ENCODE peak calls at places on chromosomes 3 and 15, in eight cellular contexts. U is AG09319, A is prostate gland, Y is GM13976, Z is neural crest cell, N is WTC11, D is progenitor cell of endocrine pancreas, C is colonic mucosa. J is an unnamed sample.

GRCh38 chr3:64530434-64531049 is 157.3 kb downstream of the ADAMTS9 start:
- DNase-seq in U (no peak), A (peak), Y (peak), Z (peak), N (peak), D (peak), C (peak), J (no peak)

GRCh38 chr3:156599475-156599874 is 44.6 kb upstream of the SSR3 start:
- DNase-seq in U (no peak), A (no peak), Y (no peak), Z (no peak), N (no peak), D (no peak), C (no peak), J (no peak)

GRCh38 chr3:141845407-141846049 is 30.9 kb upstream of the ATP1B3 start:
- DNase-seq in U (no peak), A (no peak), Y (no peak), Z (no peak), N (peak), D (no peak), C (peak), J (no peak)

GRCh38 chr3:183464480-183464879 is 36.1 kb upstream of the MCF2L2 start:
- DNase-seq in U (no peak), A (no peak), Y (no peak), Z (no peak), N (no peak), D (no peak), C (peak), J (no peak)

GRCh38 chr15:39878401-39878775 is 41.7 kb downstream of the GPR176 start:
- DNase-seq in U (no peak), A (no peak), Y (no peak), Z (no peak), N (no peak), D (no peak), C (no peak), J (no peak)

GRCh38 chr15:19987389-19988048 is 554.1 kb downstream of the GOLGA6L6 start:
- DNase-seq in U (no peak), A (no peak), Y (no peak), Z (no peak), N (no peak), D (no peak), C (no peak), J (no peak)

GRCh38 chr3:150469931-150470740 is 62.0 kb downstream of the TSC22D2 start:
- DNase-seq in U (no peak), A (no peak), Y (no peak), Z (no peak), N (no peak), D (no peak), C (peak), J (no peak)

GRCh38 chr3:161096771-161097367 is 8.3 kb downstream of the B3GALNT1 start:
- DNase-seq in U (no peak), A (no peak), Y (no peak), Z (no peak), N (peak), D (no peak), C (no peak), J (no peak)

GRCh38 chr3:149247929-149248691 is 26.5 kb upstream of the CP start:
- DNase-seq in U (no peak), A (no peak), Y (no peak), Z (no peak), N (no peak), D (no peak), C (no peak), J (no peak)

GRCh38 chr3:106530367-106530766 is 661.6 kb upstream of the CBLB start:
- DNase-seq in U (no peak), A (no peak), Y (no peak), Z (no peak), N (no peak), D (no peak), C (no peak), J (no peak)

GRCh38 chr15:25850154-25851111 is 12.7 kb downstream of the ATP10A start:
- DNase-seq in U (no peak), A (peak), Y (peak), Z (no peak), N (peak), D (peak), C (peak), J (no peak)

GRCh38 chr3:10983219-10983916 is 9.2 kb upstream of the SLC6A1 start:
- DNase-seq in U (no peak), A (peak), Y (peak), Z (peak), N (peak), D (peak), C (peak), J (peak)

GRCh38 chr3:127764301-127764700 is 58.0 kb downstream of the MGLL start:
- DNase-seq in U (no peak), A (no peak), Y (no peak), Z (no peak), N (no peak), D (no peak), C (no peak), J (no peak)

GRCh38 chr15:43440721-43441281 is 52.2 kb downstream of the TP53BP1 start:
- DNase-seq in U (peak), A (peak), Y (peak), Z (no peak), N (no peak), D (no peak), C (peak), J (no peak)

GRCh38 chr3:79521221-79521848 is 246.5 kb downstream of the ROBO1 start:
- DNase-seq in U (no peak), A (no peak), Y (no peak), Z (no peak), N (no peak), D (no peak), C (no peak), J (no peak)

GRCh38 chr15:90161946-90162345 is 39.2 kb upstream of the SEMA4B start:
- DNase-seq in U (no peak), A (no peak), Y (peak), Z (no peak), N (no peak), D (no peak), C (no peak), J (no peak)

GRCh38 chr15:90217671-90218394 is 15.9 kb downstream of the CIB1 start:
- DNase-seq in U (no peak), A (no peak), Y (no peak), Z (no peak), N (no peak), D (no peak), C (no peak), J (no peak)

GRCh38 chr15:51861557-51862350 is 32.3 kb downstream of the TMOD3 start:
- DNase-seq in U (no peak), A (no peak), Y (no peak), Z (no peak), N (no peak), D (no peak), C (no peak), J (no peak)

GRCh38 chr3:107629556-107629955 is 106.8 kb downstream of the BBX start:
- DNase-seq in U (no peak), A (no peak), Y (no peak), Z (no peak), N (no peak), D (no peak), C (no peak), J (no peak)

GRCh38 chr3:46845397-46845859 is 17.8 kb downstream of the MYL3 start:
- DNase-seq in U (peak), A (no peak), Y (no peak), Z (no peak), N (peak), D (no peak), C (peak), J (no peak)

GRCh38 chr3:138464490-138464860 is 30.1 kb downstream of the ESYT3 start:
- DNase-seq in U (no peak), A (no peak), Y (no peak), Z (no peak), N (no peak), D (no peak), C (no peak), J (no peak)

GRCh38 chr3:21170964-21171363 is 580.0 kb downstream of the ZNF385D start:
- DNase-seq in U (no peak), A (no peak), Y (peak), Z (peak), N (no peak), D (no peak), C (no peak), J (no peak)
- TF ChIP-seq CTCF in U (peak), A (no peak), Y (peak), Z (peak), N (peak), D (peak), C (no peak), J (peak)

GRCh38 chr3:16512435-16513140 is 911 bp downstream of the RFTN1 start:
- DNase-seq in U (no peak), A (no peak), Y (peak), Z (no peak), N (no peak), D (no peak), C (peak), J (no peak)

GRCh38 chr3:16514799-16515353 is 1.4 kb upstream of the RFTN1 start:
- DNase-seq in U (no peak), A (no peak), Y (no peak), Z (no peak), N (no peak), D (no peak), C (no peak), J (no peak)

GRCh38 chr3:16514021-16514700 is 662 bp upstream of the RFTN1 start:
- DNase-seq in U (no peak), A (no peak), Y (no peak), Z (no peak), N (no peak), D (no peak), C (no peak), J (no peak)

GRCh38 chr3:16511561-16512434 is 1.7 kb downstream of the RFTN1 start:
- DNase-seq in U (peak), A (no peak), Y (peak), Z (no peak), N (no peak), D (no peak), C (peak), J (no peak)

GRCh38 chr3:16513141-16514020 is at the start of gene RFTN1:
- DNase-seq in U (no peak), A (no peak), Y (peak), Z (peak), N (peak), D (peak), C (peak), J (no peak)
- TF ChIP-seq CTCF in U (no peak), A (no peak), Y (no peak), Z (no peak), N (no peak), D (no peak), C (no peak), J (no peak)

DNA sequence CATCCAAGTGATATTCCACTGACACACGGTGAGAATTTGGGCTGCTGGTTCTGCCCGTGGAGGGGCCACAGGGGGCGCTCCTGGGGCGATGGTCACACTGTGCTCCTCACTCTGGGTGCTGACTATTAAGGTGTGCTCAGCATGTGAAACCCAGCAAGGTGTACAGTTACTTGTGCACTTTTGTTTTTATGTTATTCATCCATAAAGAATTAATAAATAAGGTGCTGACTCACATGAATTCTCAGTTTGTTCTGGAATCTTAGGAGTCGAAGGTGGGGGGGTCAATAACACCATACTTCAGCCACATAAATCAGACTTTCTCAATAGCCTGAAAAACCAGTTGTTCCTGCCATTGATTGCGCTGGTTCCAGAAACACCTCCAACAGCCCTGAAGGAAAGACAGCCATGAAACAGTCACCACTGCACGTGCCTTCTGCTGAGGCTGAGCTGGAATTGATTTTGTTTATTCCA is 53.5 kb upstream of the SPATA12 start:
- DNase-seq in U (no peak), A (peak), Y (peak), Z (no peak), N (peak), D (no peak), C (no peak), J (peak)
- TF ChIP-seq CTCF in U (peak), A (peak), Y (peak), Z (peak), N (peak), D (peak), C (no peak), J (no peak)

DNA sequence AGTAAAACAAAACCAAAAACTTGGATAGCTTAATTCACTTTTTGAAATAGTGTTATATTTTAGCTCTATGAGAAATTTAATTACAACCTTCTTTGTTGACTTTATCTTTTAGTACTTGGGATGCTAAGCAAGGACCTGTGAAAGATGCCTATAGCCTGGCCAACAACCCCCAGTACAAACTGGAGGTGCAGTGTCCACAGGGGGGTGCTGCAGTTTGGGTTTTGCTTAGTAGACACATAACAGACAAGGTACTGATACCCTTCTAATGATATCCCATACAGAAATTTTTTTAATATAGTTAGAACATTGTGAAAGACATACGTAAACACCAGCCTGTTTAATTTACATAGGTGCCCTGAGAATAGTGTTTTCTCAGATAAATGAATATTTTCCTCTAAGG is 35.3 kb downstream of the CAPN7 start:
- DNase-seq in U (no peak), A (no peak), Y (peak), Z (no peak), N (peak), D (no peak), C (no peak), J (no peak)
- TF ChIP-seq CTCF in U (peak), A (peak), Y (no peak), Z (peak), N (no peak), D (peak), C (no peak), J (peak)

DNA sequence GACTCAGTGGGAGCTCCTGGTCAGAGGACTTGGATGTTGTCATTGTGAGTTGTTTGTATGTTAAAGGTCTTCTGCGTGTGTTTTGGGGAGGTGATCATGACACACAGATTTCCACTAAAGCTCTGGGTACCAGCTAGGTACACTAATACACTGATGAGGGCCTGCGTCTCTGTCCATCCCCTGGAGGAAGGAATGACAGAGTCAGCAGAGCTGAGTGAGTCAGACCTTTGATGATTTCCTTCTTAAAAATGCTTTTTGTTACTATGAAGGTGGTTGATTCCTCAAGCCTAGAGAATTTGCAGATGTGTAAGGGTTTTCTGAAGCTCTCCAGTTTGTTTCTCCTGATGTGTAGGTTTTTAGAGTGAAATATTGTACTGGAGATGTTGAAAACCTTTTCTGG is 424.1 kb upstream of the TPM1 start:
- DNase-seq in U (peak), A (no peak), Y (no peak), Z (no peak), N (no peak), D (no peak), C (no peak), J (no peak)
- TF ChIP-seq CTCF in U (peak), A (no peak), Y (no peak), Z (no peak), N (no peak), D (no peak), C (no peak), J (no peak)

GRCh38 chr15:32826685-32827084 is 108.9 kb downstream of the GREM1 start:
- DNase-seq in U (no peak), A (peak), Y (no peak), Z (no peak), N (no peak), D (no peak), C (no peak), J (peak)

GRCh38 chr15:32823750-32824149 is 105.9 kb downstream of the GREM1 start:
- DNase-seq in U (no peak), A (peak), Y (no peak), Z (no peak), N (no peak), D (no peak), C (no peak), J (peak)

GRCh38 chr15:32824777-32825176 is 107.0 kb downstream of the GREM1 start:
- DNase-seq in U (no peak), A (no peak), Y (no peak), Z (no peak), N (no peak), D (no peak), C (no peak), J (no peak)

GRCh38 chr15:32822739-32823138 is 104.9 kb downstream of the GREM1 start:
- DNase-seq in U (no peak), A (no peak), Y (no peak), Z (no peak), N (no peak), D (no peak), C (no peak), J (no peak)

GRCh38 chr15:32825219-32825618 is 107.4 kb downstream of the GREM1 start:
- DNase-seq in U (no peak), A (no peak), Y (no peak), Z (no peak), N (no peak), D (no peak), C (no peak), J (no peak)
- TF ChIP-seq CTCF in U (no peak), A (no peak), Y (no peak), Z (no peak), N (no peak), D (no peak), C (no peak), J (no peak)

GRCh38 chr15:44550256-44550655 is 13.3 kb downstream of the EIF3J start:
- DNase-seq in U (no peak), A (no peak), Y (no peak), Z (no peak), N (no peak), D (no peak), C (no peak), J (peak)
- TF ChIP-seq CTCF in U (peak), A (peak), Y (no peak), Z (peak), N (no peak), D (peak), C (peak), J (peak)

DNA sequence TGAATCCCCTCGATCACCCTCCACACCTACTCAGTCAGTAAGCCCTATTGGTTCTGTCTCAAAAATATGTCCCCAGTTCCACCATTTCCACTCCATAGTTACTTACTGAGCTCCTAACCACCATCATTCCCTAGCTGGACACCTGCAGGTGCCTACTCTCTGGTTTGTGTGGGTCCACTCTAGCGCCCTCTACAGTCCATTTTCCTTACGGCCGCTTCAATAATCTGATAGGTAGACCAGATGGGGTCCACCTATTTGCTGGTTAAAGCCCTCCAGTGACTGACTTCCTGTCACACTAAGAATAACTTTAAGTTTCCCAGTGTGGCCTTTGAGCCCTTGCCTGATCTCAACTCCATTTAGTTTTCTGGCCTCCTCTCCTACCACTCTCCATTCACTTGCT is 5.0 kb downstream of the GXYLT2 start:
- DNase-seq in U (no peak), A (no peak), Y (no peak), Z (no peak), N (peak), D (no peak), C (peak), J (no peak)
- TF ChIP-seq CTCF in U (peak), A (no peak), Y (peak), Z (peak), N (peak), D (peak), C (no peak), J (no peak)

J was measured in LNCaP clone FGC.